ENCODE peak calls at places on chromosomes 2 and 18, in eight cellular contexts. Z is WERI-Rb-1; L is caudate nucleus; J is CD8-positive, alpha-beta T cell; S is upper lobe of left lung; R is GM23248; E is right cardiac atrium; M is naive thymus-derived CD4-positive, alpha-beta T cell. X is an unnamed sample.

GRCh38 chr2:9846554-9846953 is 3.3 kb downstream of the TAF1B start:
- DNase-seq in Z (no peak), L (no peak), J (no peak), S (no peak), R (peak; percentile 43), E (no peak), M (no peak), X (no peak)

GRCh38 chr2:183995632-183996031 is 602.7 kb upstream of the ZNF804A start:
- DNase-seq in Z (no peak), L (no peak), J (no peak), S (no peak), R (no peak), E (no peak), M (no peak), X (no peak)

GRCh38 chr18:48733854-48734253 is 195.0 kb downstream of the CTIF start:
- DNase-seq in Z (no peak), L (no peak), J (no peak), S (no peak), R (no peak), E (peak; percentile 34), M (no peak), X (no peak)

GRCh38 chr18:55110436-55110835 is 151.2 kb upstream of the CCDC68 start:
- DNase-seq in Z (no peak), L (no peak), J (no peak), S (no peak), R (no peak), E (peak; percentile 20), M (no peak), X (no peak)

GRCh38 chr2:223884399-223884798 is 47.0 kb upstream of the AP1S3 start:
- DNase-seq in Z (no peak), L (no peak), J (no peak), S (no peak), R (peak; percentile 83), E (no peak), M (no peak), X (no peak)

GRCh38 chr2:233821196-233821595 is 33.1 kb downstream of the HJURP start:
- DNase-seq in Z (no peak), L (no peak), J (no peak), S (no peak), R (no peak), E (no peak), M (no peak), X (no peak)

GRCh38 chr2:168801961-168802824 is at the start of gene NOSTRIN:
- DNase-seq in Z (no peak), L (no peak), J (no peak), S (no peak), R (peak; percentile 38), E (peak; percentile 52), M (no peak), X (no peak)

GRCh38 chr2:102230410-102230909 is 43.6 kb downstream of the IL1RL2 start:
- DNase-seq in Z (no peak), L (no peak), J (no peak), S (no peak), R (no peak), E (no peak), M (no peak), X (no peak)

GRCh38 chr2:66575625-66576371 is 140.9 kb downstream of the MEIS1 start:
- DNase-seq in Z (peak; percentile 36), L (no peak), J (no peak), S (peak; percentile 87), R (peak; percentile 68), E (peak; percentile 28), M (no peak), X (no peak)

GRCh38 chr2:100844514-100844913 is 24.6 kb downstream of the NPAS2 start:
- DNase-seq in Z (no peak), L (no peak), J (no peak), S (no peak), R (peak; percentile 43), E (no peak), M (no peak), X (no peak)

GRCh38 chr2:138078153-138078552 is 113.9 kb downstream of the HNMT start:
- DNase-seq in Z (no peak), L (no peak), J (no peak), S (no peak), R (peak; percentile 14), E (no peak), M (no peak), X (no peak)

GRCh38 chr2:109375656-109376055 is 238.1 kb downstream of the SEPTIN10 start:
- DNase-seq in Z (no peak), L (no peak), J (no peak), S (no peak), R (no peak), E (no peak), M (no peak), X (no peak)

GRCh38 chr2:239717706-239718105 is 307.4 kb downstream of the NDUFA10 start:
- DNase-seq in Z (no peak), L (no peak), J (no peak), S (peak; percentile 72), R (no peak), E (no peak), M (no peak), X (no peak)

GRCh38 chr2:39433586-39434195 is 3.4 kb downstream of the MAP4K3 start:
- DNase-seq in Z (no peak), L (no peak), J (no peak), S (no peak), R (peak; percentile 65), E (no peak), M (no peak), X (no peak)

GRCh38 chr2:140154711-140155110 is 1374.5 kb upstream of the NXPH2 start:
- DNase-seq in Z (no peak), L (no peak), J (no peak), S (no peak), R (no peak), E (no peak), M (no peak), X (no peak)

GRCh38 chr2:165864353-165864752 is 70.3 kb upstream of the GALNT3 start:
- DNase-seq in Z (no peak), L (no peak), J (no peak), S (no peak), R (no peak), E (no peak), M (no peak), X (no peak)

GRCh38 chr2:393711-394696 is 106.1 kb upstream of the ALKAL2 start:
- DNase-seq in Z (no peak), L (no peak), J (peak; percentile 71), S (no peak), R (peak; percentile 40), E (no peak), M (peak; percentile 81), X (no peak)

GRCh38 chr2:28600176-28600575 is 104.3 kb downstream of the PLB1 start:
- DNase-seq in Z (no peak), L (no peak), J (no peak), S (no peak), R (no peak), E (no peak), M (no peak), X (no peak)

GRCh38 chr2:170813611-170814550 is 2.8 kb upstream of the GAD1 start:
- DNase-seq in Z (no peak), L (no peak), J (no peak), S (no peak), R (peak; percentile 77), E (peak; percentile 44), M (peak; percentile 33), X (no peak)

GRCh38 chr2:46937457-46937856 is 21.9 kb upstream of the MCFD2 start:
- DNase-seq in Z (no peak), L (no peak), J (no peak), S (no peak), R (peak; percentile 47), E (no peak), M (no peak), X (no peak)

GRCh38 chr2:137969418-137969765 is 5.1 kb downstream of the HNMT start:
- DNase-seq in Z (no peak), L (no peak), J (no peak), S (no peak), R (peak; percentile 91), E (no peak), M (no peak), X (no peak)

GRCh38 chr18:76610933-76611749 is 116.1 kb upstream of the ZNF516 start:
- DNase-seq in Z (no peak), L (no peak), J (no peak), S (peak; percentile 50), R (peak; percentile 84), E (no peak), M (no peak), X (no peak)

GRCh38 chr2:217737127-217737526 is 265.7 kb downstream of the TNS1 start:
- DNase-seq in Z (no peak), L (no peak), J (no peak), S (no peak), R (no peak), E (no peak), M (no peak), X (no peak)

GRCh38 chr2:200308001-200308400 is 1.5 kb downstream of the SPATS2L start:
- DNase-seq in Z (no peak), L (no peak), J (no peak), S (no peak), R (peak; percentile 52), E (no peak), M (no peak), X (no peak)

GRCh38 chr2:123566291-123566946 is 458.7 kb upstream of the CNTNAP5 start:
- DNase-seq in Z (no peak), L (no peak), J (no peak), S (no peak), R (no peak), E (no peak), M (no peak), X (no peak)

GRCh38 chr18:30302181-30302580 is 740.4 kb downstream of the DSC3 start:
- DNase-seq in Z (no peak), L (no peak), J (no peak), S (no peak), R (no peak), E (no peak), M (no peak), X (no peak)

GRCh38 chr2:116724550-116724949 is 1089.9 kb upstream of the DDX18 start:
- DNase-seq in Z (no peak), L (no peak), J (no peak), S (no peak), R (no peak), E (no peak), M (no peak), X (no peak)

GRCh38 chr2:235599596-235600338 is 105.9 kb downstream of the AGAP1 start:
- DNase-seq in Z (no peak), L (no peak), J (no peak), S (no peak), R (no peak), E (no peak), M (no peak), X (no peak)
- H3K27ac ChIP-seq in Z (no peak overlapping the region), L (no peak overlapping the region), J (no peak overlapping the region), S (no peak overlapping the region), R (no peak overlapping the region), E (no peak overlapping the region), M (no peak overlapping the region), X (peak overlapping the region; percentile 37)

GRCh38 chr18:24590946-24591345 is 130.5 kb downstream of the HRH4 start:
- DNase-seq in Z (no peak), L (no peak), J (no peak), S (no peak), R (no peak), E (no peak), M (no peak), X (no peak)
- H3K27ac ChIP-seq in Z (no peak overlapping the region), L (no peak overlapping the region), J (no peak overlapping the region), S (no peak overlapping the region), R (no peak overlapping the region), E (no peak overlapping the region), M (no peak overlapping the region), X (no peak overlapping the region)

GRCh38 chr2:12807907-12808810 is 91.4 kb downstream of the TRIB2 start:
- DNase-seq in Z (no peak), L (no peak), J (no peak), S (no peak), R (peak; percentile 29), E (no peak), M (no peak), X (no peak)
- H3K27ac ChIP-seq in Z (no peak overlapping the region), L (peak overlapping the region; percentile 1), J (no peak overlapping the region), S (peak overlapping the region; percentile 37), R (no peak overlapping the region), E (peak overlapping the region; percentile 75), M (no peak overlapping the region), X (no peak overlapping the region)

GRCh38 chr2:236706803-236707202 is 137.2 kb downstream of the ACKR3 start:
- DNase-seq in Z (no peak), L (no peak), J (no peak), S (no peak), R (no peak), E (no peak), M (no peak), X (no peak)
- H3K27ac ChIP-seq in Z (no peak overlapping the region), L (no peak overlapping the region), J (no peak overlapping the region), S (no peak overlapping the region), R (no peak overlapping the region), E (no peak overlapping the region), M (no peak overlapping the region), X (no peak overlapping the region)

X was measured in substantia nigra.